ENCODE peak calls at places on chromosomes 7 and 10, in four cellular contexts. One of them, this sample, is unnamed.

GRCh38 chr7:11706666-11707605 is 125.1 kb downstream of the THSD7A start:
- DNase-seq in body of pancreas: peak; percentile 45
- DNase-seq in A549: peak; percentile 62
- DNase-seq in heart left ventricle: no peak
- DNase-seq in this sample: no peak

GRCh38 chr10:60426425-60426824 is 36.8 kb upstream of the ANK3 start:
- DNase-seq in A549: peak; percentile 71
- DNase-seq in body of pancreas: no peak
- DNase-seq in heart left ventricle: no peak
- DNase-seq in this sample: no peak

GRCh38 chr10:71888623-71889387 is 37.8 kb upstream of the PSAP start:
- DNase-seq in heart left ventricle: peak; percentile 91
- DNase-seq in A549: peak; percentile 79
- DNase-seq in body of pancreas: peak; percentile 62
- DNase-seq in this sample: peak; percentile 98

GRCh38 chr7:16657656-16658279 is 11.8 kb downstream of the BZW2 start:
- DNase-seq in heart left ventricle: no peak
- DNase-seq in A549: peak; percentile 77
- DNase-seq in body of pancreas: peak; percentile 62
- DNase-seq in this sample: no peak

GRCh38 chr10:88198023-88198422 is 334.6 kb downstream of the PTEN start:
- DNase-seq in body of pancreas: no peak
- DNase-seq in A549: no peak
- DNase-seq in heart left ventricle: no peak
- DNase-seq in this sample: no peak

GRCh38 chr7:123041085-123041484 is 45.6 kb upstream of the TAS2R16 start:
- DNase-seq in heart left ventricle: no peak
- DNase-seq in body of pancreas: no peak
- DNase-seq in A549: no peak
- DNase-seq in this sample: no peak

GRCh38 chr10:15879058-15879457 is 18.8 kb upstream of the MINDY3 start:
- DNase-seq in A549: peak; percentile 46
- DNase-seq in heart left ventricle: no peak
- DNase-seq in body of pancreas: no peak
- DNase-seq in this sample: no peak

GRCh38 chr7:133575726-133576125 is 322.8 kb downstream of the EXOC4 start:
- DNase-seq in A549: no peak
- DNase-seq in body of pancreas: no peak
- DNase-seq in heart left ventricle: no peak
- DNase-seq in this sample: no peak

GRCh38 chr7:147412782-147413186 is 1177.8 kb upstream of the C7orf33 start:
- DNase-seq in A549: peak; percentile 32
- DNase-seq in body of pancreas: no peak
- DNase-seq in heart left ventricle: no peak
- DNase-seq in this sample: no peak

GRCh38 chr7:25578991-25579687 is 350.9 kb upstream of the NPVF start:
- DNase-seq in heart left ventricle: no peak
- DNase-seq in body of pancreas: no peak
- DNase-seq in A549: no peak
- DNase-seq in this sample: no peak
- H3K4me3 ChIP-seq in heart left ventricle: no peak overlapping the region
- H3K4me3 ChIP-seq in body of pancreas: no peak overlapping the region
- H3K4me3 ChIP-seq in A549: no peak overlapping the region
- H3K4me3 ChIP-seq in this sample: no peak overlapping the region

DNA sequence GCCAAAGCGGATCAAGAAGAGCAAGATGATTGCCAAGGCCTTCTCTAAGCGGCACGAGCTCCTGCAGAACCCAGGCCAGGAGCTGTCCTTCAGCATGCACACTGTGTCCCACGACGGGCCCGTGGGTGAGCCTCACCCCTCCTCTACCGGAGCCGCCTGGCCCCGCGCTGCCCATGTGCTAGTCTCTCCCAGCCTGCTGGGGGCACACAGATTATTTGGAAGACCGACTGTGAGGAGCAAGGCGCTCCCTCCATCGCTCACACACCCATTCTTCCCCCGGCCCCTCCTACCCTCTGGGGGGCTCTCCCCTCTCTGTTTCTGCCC is 13.9 kb upstream of the AHCYL2 start:
- DNase-seq in body of pancreas: no peak
- DNase-seq in heart left ventricle: no peak
- DNase-seq in A549: no peak
- DNase-seq in this sample: no peak
- TF ChIP-seq POLR2A in body of pancreas: no peak
- TF ChIP-seq POLR2A in heart left ventricle: no peak
- TF ChIP-seq POLR2A in A549: no peak
- TF ChIP-seq POLR2A in this sample: no peak

GRCh38 chr7:20785211-20786048 is 1.3 kb downstream of the SP8 start:
- DNase-seq in body of pancreas: peak; percentile 40
- DNase-seq in heart left ventricle: no peak
- DNase-seq in A549: no peak
- DNase-seq in this sample: peak; percentile 82
- H3K4me3 ChIP-seq in body of pancreas: no peak overlapping the region
- H3K4me3 ChIP-seq in heart left ventricle: peak overlapping the region; percentile 44
- H3K4me3 ChIP-seq in A549: peak overlapping the region; percentile 43
- H3K4me3 ChIP-seq in this sample: no peak overlapping the region

DNA sequence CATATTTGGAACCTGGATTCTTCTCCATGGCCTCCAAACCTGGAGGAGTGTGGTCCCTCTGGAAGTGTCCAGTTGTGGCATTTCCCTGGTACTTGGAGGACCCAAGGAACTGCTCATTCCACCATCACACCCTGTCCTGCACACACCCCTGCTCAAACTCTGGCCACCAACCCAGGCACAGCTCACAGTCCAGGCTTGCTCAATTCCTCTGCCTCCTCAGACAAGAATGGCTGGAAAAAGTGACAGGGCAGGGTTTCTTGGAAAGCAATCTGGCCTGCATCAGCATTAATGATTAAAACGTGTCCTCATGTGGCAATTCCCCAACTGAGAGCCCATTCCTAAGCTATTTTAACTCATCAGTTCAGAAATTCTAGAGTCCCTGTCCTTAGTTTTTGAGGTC is 17.2 kb upstream of the TPST1 start:
- DNase-seq in body of pancreas: no peak
- DNase-seq in heart left ventricle: no peak
- DNase-seq in A549: no peak
- DNase-seq in this sample: peak; percentile 95
- TF ChIP-seq POLR2A in body of pancreas: no peak
- TF ChIP-seq POLR2A in heart left ventricle: no peak
- TF ChIP-seq POLR2A in A549: no peak
- TF ChIP-seq POLR2A in this sample: no peak